ENCODE peak calls at places on chromosomes 2 and 18, in eight cellular contexts. I, B, E, R, L, P, W and Z are unnamed samples.

GRCh38 chr18:51734576-51734975 is 537.1 kb upstream of the MEX3C start:
- DNase-seq in I (no peak), B (no peak), E (no peak), R (no peak), L (no peak), P (no peak), W (no peak), Z (no peak)

GRCh38 chr18:41416044-41416443 is 539.0 kb upstream of the PIK3C3 start:
- DNase-seq in I (no peak), B (no peak), E (no peak), R (no peak), L (no peak), P (no peak), W (no peak), Z (no peak)

GRCh38 chr2:219446101-219446504 is 11.5 kb downstream of the SPEG start:
- DNase-seq in I (peak), B (no peak), E (peak), R (no peak), L (no peak), P (peak), W (peak), Z (peak)

GRCh38 chr2:196566969-196567666 is 72.4 kb upstream of the CCDC150 start:
- DNase-seq in I (no peak), B (no peak), E (no peak), R (no peak), L (no peak), P (no peak), W (no peak), Z (no peak)

GRCh38 chr2:127398239-127398590 is 10.4 kb upstream of the MAP3K2 start:
- DNase-seq in I (peak), B (peak), E (peak), R (peak), L (peak), P (peak), W (peak), Z (peak)

GRCh38 chr2:197514754-197515153 is 1.1 kb upstream of the MOB4 start:
- DNase-seq in I (no peak), B (no peak), E (no peak), R (no peak), L (no peak), P (no peak), W (no peak), Z (no peak)

GRCh38 chr18:37871583-37871982 is 306.0 kb upstream of the CELF4 start:
- DNase-seq in I (no peak), B (no peak), E (no peak), R (no peak), L (no peak), P (no peak), W (no peak), Z (no peak)

GRCh38 chr2:49080681-49081080 is 73.6 kb downstream of the FSHR start:
- DNase-seq in I (no peak), B (no peak), E (no peak), R (no peak), L (no peak), P (no peak), W (no peak), Z (no peak)

GRCh38 chr18:67518566-67518965 is 2.0 kb upstream of the DSEL start:
- DNase-seq in I (no peak), B (no peak), E (no peak), R (no peak), L (no peak), P (no peak), W (no peak), Z (no peak)

GRCh38 chr18:6444484-6445228 is 29.9 kb upstream of the L3MBTL4 start:
- DNase-seq in I (no peak), B (no peak), E (no peak), R (no peak), L (no peak), P (no peak), W (no peak), Z (no peak)

GRCh38 chr2:164879901-164880535 is 38.4 kb upstream of the COBLL1 start:
- DNase-seq in I (no peak), B (no peak), E (no peak), R (no peak), L (no peak), P (no peak), W (no peak), Z (no peak)

GRCh38 chr2:43005211-43005974 is 213.0 kb upstream of the HAAO start:
- DNase-seq in I (peak), B (peak), E (no peak), R (peak), L (no peak), P (no peak), W (peak), Z (peak)
- TF ChIP-seq POLR2A in I (peak), B (peak), E (no peak), R (no peak), L (no peak), P (no peak), W (no peak), Z (no peak)

GRCh38 chr2:10964076-10964812 is 52.5 kb downstream of the KCNF1 start:
- DNase-seq in I (no peak), B (no peak), E (no peak), R (no peak), L (no peak), P (peak), W (no peak), Z (no peak)

GRCh38 chr2:10966741-10967140 is 55.0 kb downstream of the KCNF1 start:
- DNase-seq in I (no peak), B (no peak), E (no peak), R (no peak), L (no peak), P (no peak), W (no peak), Z (no peak)

GRCh38 chr2:10963155-10963554 is 51.4 kb downstream of the KCNF1 start:
- DNase-seq in I (no peak), B (no peak), E (no peak), R (no peak), L (no peak), P (no peak), W (no peak), Z (no peak)

GRCh38 chr2:10966056-10966455 is 54.3 kb downstream of the KCNF1 start:
- DNase-seq in I (no peak), B (no peak), E (no peak), R (no peak), L (no peak), P (no peak), W (no peak), Z (no peak)

GRCh38 chr2:10965241-10965843 is 53.6 kb downstream of the KCNF1 start:
- DNase-seq in I (no peak), B (no peak), E (no peak), R (no peak), L (no peak), P (peak), W (no peak), Z (no peak)
- TF ChIP-seq POLR2A in I (no peak), B (no peak), E (no peak), R (no peak), L (no peak), P (no peak), W (no peak), Z (no peak)

GRCh38 chr2:43402452-43402937 is 176.1 kb upstream of the ZFP36L2 start:
- DNase-seq in I (no peak), B (no peak), E (no peak), R (no peak), L (no peak), P (no peak), W (peak), Z (peak)
- TF ChIP-seq POLR2A in I (no peak), B (no peak), E (no peak), R (no peak), L (no peak), P (no peak), W (no peak), Z (no peak)

DNA sequence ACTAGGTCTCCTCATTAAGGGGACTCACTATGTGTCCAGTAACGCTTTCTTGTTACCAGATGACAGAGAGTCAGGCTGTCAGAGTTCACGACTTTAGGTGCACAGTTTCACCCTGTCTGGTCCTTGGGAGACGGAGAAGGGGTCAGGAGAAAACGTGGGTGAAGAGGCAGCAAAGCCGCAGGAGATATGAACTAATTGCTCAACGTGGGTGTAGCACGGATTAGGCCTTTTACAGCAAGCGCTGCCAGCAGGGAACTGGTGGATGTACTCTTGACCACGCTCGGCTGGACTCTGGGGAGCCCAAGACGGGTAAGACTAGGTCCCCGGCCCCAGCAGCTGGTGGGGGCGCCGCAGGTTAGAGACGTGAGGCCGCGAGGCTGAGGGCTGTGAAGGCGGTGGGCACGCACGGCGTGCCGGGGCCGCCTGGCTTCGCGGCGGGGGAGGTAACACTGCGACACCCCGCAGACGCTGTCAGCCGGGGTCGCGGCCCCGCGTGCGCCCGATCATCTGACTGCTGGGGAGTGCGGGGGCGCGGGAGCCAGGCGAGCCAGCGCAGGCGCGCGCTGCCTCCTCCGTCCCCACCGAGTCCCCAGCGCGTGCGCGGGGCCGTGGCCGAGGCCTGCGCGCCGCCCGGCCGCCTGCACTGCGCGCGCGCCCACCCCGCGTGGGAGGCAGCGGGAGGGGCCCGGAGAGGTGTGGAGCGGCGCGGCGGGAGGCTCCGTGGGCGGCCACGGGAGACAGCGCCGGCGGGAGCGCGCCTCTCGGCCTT is at the start of gene CLIP4:
- DNase-seq in I (peak), B (peak), E (peak), R (peak), L (no peak), P (peak), W (peak), Z (peak)
- TF ChIP-seq POLR2A in I (peak), B (peak), E (peak), R (peak), L (no peak), P (no peak), W (peak), Z (no peak)

GRCh38 chr2:10493075-10493635 is 45.0 kb upstream of the ODC1 start:
- DNase-seq in I (no peak), B (no peak), E (no peak), R (peak), L (no peak), P (no peak), W (no peak), Z (no peak)

GRCh38 chr2:10493636-10494281 is 45.6 kb upstream of the ODC1 start:
- DNase-seq in I (peak), B (peak), E (peak), R (peak), L (no peak), P (no peak), W (no peak), Z (no peak)

GRCh38 chr2:10487144-10488104 is 39.3 kb upstream of the ODC1 start:
- DNase-seq in I (no peak), B (no peak), E (no peak), R (no peak), L (no peak), P (peak), W (no peak), Z (peak)

GRCh38 chr2:10489842-10490555 is 41.9 kb upstream of the ODC1 start:
- DNase-seq in I (no peak), B (no peak), E (no peak), R (no peak), L (no peak), P (peak), W (no peak), Z (no peak)

DNA sequence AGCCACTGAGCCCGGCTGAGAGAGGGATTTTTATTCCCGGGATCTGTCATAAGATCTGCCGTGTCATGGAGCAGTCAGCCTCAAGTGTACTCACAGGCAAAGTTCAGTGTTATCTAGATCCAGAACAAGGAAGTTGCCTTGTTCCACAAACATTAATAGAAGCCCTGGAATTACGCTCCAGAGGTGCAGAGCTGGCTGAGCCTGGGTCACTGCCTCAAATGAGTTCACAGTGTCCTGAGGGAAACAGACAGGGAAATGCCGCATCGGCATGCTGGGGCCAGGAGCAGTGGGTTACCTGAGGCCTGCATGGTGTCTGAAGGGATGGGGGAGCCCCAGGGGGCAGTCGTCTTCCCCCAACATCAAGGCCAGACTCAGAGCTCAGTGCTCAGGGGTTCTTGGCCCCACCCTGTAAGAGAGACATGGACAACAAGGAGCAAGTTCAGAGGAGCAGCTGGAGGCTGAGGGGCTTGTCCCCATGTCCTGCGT is 42.7 kb upstream of the ODC1 start:
- DNase-seq in I (peak), B (no peak), E (no peak), R (no peak), L (no peak), P (peak), W (no peak), Z (peak)
- TF ChIP-seq POLR2A in I (no peak), B (no peak), E (no peak), R (no peak), L (no peak), P (no peak), W (no peak), Z (no peak)

GRCh38 chr2:54558976-54559410 is 102.9 kb downstream of the SPTBN1 start:
- DNase-seq in I (peak), B (no peak), E (no peak), R (peak), L (no peak), P (no peak), W (no peak), Z (no peak)

GRCh38 chr2:54557211-54557600 is 101.1 kb downstream of the SPTBN1 start:
- DNase-seq in I (no peak), B (no peak), E (no peak), R (no peak), L (no peak), P (no peak), W (no peak), Z (no peak)

GRCh38 chr2:54559593-54560145 is 103.5 kb downstream of the SPTBN1 start:
- DNase-seq in I (peak), B (no peak), E (peak), R (peak), L (no peak), P (peak), W (peak), Z (peak)

GRCh38 chr2:54557601-54558187 is 101.6 kb downstream of the SPTBN1 start:
- DNase-seq in I (peak), B (peak), E (no peak), R (peak), L (peak), P (peak), W (peak), Z (peak)

DNA sequence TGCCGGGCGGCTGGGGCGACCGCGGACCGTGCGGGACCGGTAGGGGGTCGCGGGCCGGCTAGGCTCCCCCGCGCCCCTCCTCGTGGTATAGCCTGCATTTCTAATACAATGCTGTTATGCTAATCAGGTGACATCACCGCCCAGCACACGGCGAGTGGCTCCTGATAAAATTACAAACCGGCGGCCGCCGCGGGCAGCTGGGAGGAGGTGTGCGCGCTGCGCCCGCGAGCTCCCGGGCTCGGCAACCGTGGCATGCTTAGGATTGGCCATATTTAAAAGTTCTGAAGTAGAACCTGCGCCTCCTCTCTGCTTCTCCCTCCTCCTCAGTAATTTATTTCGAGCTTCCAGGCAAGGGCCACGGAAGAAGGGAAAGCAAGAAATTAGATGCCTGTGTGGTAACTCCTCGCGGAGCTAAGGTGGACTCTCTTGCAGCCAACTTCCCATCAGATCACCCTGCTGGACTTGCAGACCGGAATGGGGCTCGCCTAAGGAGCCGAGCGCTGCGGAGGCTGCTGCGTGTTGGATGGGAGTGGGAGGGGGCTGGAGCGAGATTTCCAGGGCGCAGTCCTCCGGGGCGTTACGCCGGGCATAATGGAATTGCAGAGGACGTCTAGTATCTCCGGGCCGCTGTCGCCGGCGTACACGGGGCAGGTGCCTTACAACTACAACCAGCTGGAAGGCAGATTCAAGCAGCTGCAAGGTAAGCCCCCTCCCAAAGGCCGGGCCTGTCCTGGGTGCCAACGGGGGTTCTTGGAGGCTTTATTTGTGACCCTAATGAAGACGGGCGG is 102.3 kb downstream of the SPTBN1 start:
- DNase-seq in I (peak), B (peak), E (no peak), R (peak), L (peak), P (peak), W (peak), Z (peak)
- TF ChIP-seq POLR2A in I (peak), B (peak), E (no peak), R (peak), L (no peak), P (no peak), W (no peak), Z (no peak)